ENCODE peak calls at places on chromosomes 16 and 17, in four cellular contexts. T is iPS DF 6.9; L is neural progenitor cell; N is stimulated activated CD4-positive, alpha-beta T cell treated with anti-CD3 and anti-CD28 coated beads, Interleukin-1b, Interleukin-23, amount 100 ng/mL, for 1 hour. Z is an unnamed sample.

GRCh38 chr16:55294129-55294528 is 29.9 kb upstream of the IRX6 start:
- DNase-seq in T (no peak), L (no peak), N (no peak), Z (no peak)

GRCh38 chr16:55552621-55553020 is 13.9 kb upstream of the CAPNS2 start:
- DNase-seq in T (no peak), L (no peak), N (no peak), Z (no peak)

GRCh38 chr17:4598776-4599504 is 14.6 kb downstream of the SMTNL2 start:
- DNase-seq in T (no peak), L (no peak), N (no peak), Z (no peak)

GRCh38 chr17:79658811-79659207 is 48.0 kb upstream of the RBFOX3 start:
- DNase-seq in T (peak), L (peak), N (no peak), Z (no peak)

GRCh38 chr17:73933164-73933766 is 270.2 kb upstream of the RPL38 start:
- DNase-seq in T (no peak), L (no peak), N (no peak), Z (no peak)

GRCh38 chr17:20967776-20968175 is 75.0 kb downstream of the USP22 start:
- DNase-seq in T (no peak), L (no peak), N (no peak), Z (no peak)

GRCh38 chr17:72900542-72900941 is 191.9 kb downstream of the SLC39A11 start:
- DNase-seq in T (no peak), L (no peak), N (no peak), Z (no peak)

GRCh38 chr17:68431661-68432071 is 25.6 kb downstream of the WIPI1 start:
- DNase-seq in T (no peak), L (peak), N (no peak), Z (peak)

GRCh38 chr17:48818361-48818841 is 1.4 kb upstream of the TTLL6 start:
- DNase-seq in T (no peak), L (peak), N (no peak), Z (peak)

GRCh38 chr16:64718481-64718880 is 403.4 kb downstream of the CDH11 start:
- DNase-seq in T (no peak), L (no peak), N (no peak), Z (no peak)

GRCh38 chr16:49280022-49280741 is 1.5 kb downstream of the CBLN1 start:
- DNase-seq in T (no peak), L (peak), N (no peak), Z (peak)

GRCh38 chr16:85401917-85402766 is 211.0 kb upstream of the GSE1 start:
- DNase-seq in T (no peak), L (no peak), N (no peak), Z (no peak)

GRCh38 chr17:74282587-74283370 is 8.7 kb downstream of the DNAI2 start:
- DNase-seq in T (no peak), L (no peak), N (peak), Z (no peak)

GRCh38 chr17:18371455-18371854 is 6.1 kb upstream of the EVPLL start:
- DNase-seq in T (no peak), L (no peak), N (no peak), Z (no peak)

GRCh38 chr16:81137012-81137335 is 40.8 kb upstream of the GCSH start:
- DNase-seq in T (no peak), L (peak), N (no peak), Z (peak)

GRCh38 chr16:84658690-84659089 is 10.4 kb downstream of the KLHL36 start:
- DNase-seq in T (no peak), L (no peak), N (no peak), Z (no peak)

GRCh38 chr17:57975044-57975443 is 13.0 kb downstream of the VEZF1 start:
- DNase-seq in T (no peak), L (no peak), N (no peak), Z (no peak)

GRCh38 chr16:77859493-77860232 is 71.3 kb downstream of the VAT1L start:
- DNase-seq in T (no peak), L (no peak), N (no peak), Z (no peak)

GRCh38 chr17:7656958-7657715 is 6.4 kb downstream of the ATP1B2 start:
- DNase-seq in T (peak), L (peak), N (no peak), Z (no peak)

GRCh38 chr16:19071811-19072777 is 4.7 kb downstream of the COQ7 start:
- DNase-seq in T (peak), L (peak), N (peak), Z (peak)

GRCh38 chr17:40090234-40091111 is 9.9 kb downstream of the NR1D1 start:
- DNase-seq in T (no peak), L (no peak), N (no peak), Z (no peak)

GRCh38 chr17:36978810-36979584 is 30.2 kb downstream of the AATF start:
- DNase-seq in T (no peak), L (no peak), N (no peak), Z (peak)

GRCh38 chr17:73156166-73156840 is 8.5 kb upstream of the SSTR2 start:
- DNase-seq in T (no peak), L (peak), N (peak), Z (peak)